ENCODE peak calls at places on chromosome 4, in four cellular contexts. K, G, I and R are unnamed samples. For H3K4me1, the result is how much of the 10 kb centered on the place peaks cover.

GRCh38 chr4:88779431-88779830 is 81.8 kb upstream of the NAP1L5 start:
- DNase-seq in K (no peak), G (no peak), I (no peak), R (no peak)

GRCh38 chr4:54586343-54586953 is 71.3 kb upstream of the KIT start:
- DNase-seq in K (no peak), G (no peak), I (peak), R (no peak)

GRCh38 chr4:97900187-97900586 is 243.1 kb downstream of the STPG2 start:
- DNase-seq in K (no peak), G (no peak), I (no peak), R (no peak)

GRCh38 chr4:7460591-7460990 is 25.9 kb upstream of the PSAPL1 start:
- DNase-seq in K (no peak), G (peak), I (no peak), R (no peak)

GRCh38 chr4:186727977-186728519 is 4.4 kb upstream of the FAT1 start:
- DNase-seq in K (no peak), G (no peak), I (no peak), R (no peak)

GRCh38 chr4:7375427-7375826 is 59.3 kb downstream of the PSAPL1 start:
- DNase-seq in K (no peak), G (no peak), I (no peak), R (peak)

GRCh38 chr4:28341784-28342183 is 1481.1 kb downstream of the STIM2 start:
- DNase-seq in K (no peak), G (no peak), I (no peak), R (no peak)

GRCh38 chr4:89382439-89382838 is 74.8 kb upstream of the GPRIN3 start:
- DNase-seq in K (no peak), G (no peak), I (no peak), R (no peak)

GRCh38 chr4:140176735-140177134 is 22.8 kb upstream of the MAML3 start:
- DNase-seq in K (no peak), G (no peak), I (no peak), R (no peak)

GRCh38 chr4:39976945-39977488 is 694 bp downstream of the PDS5A start:
- DNase-seq in K (no peak), G (peak), I (peak), R (peak)

GRCh38 chr4:73668806-73669205 is 48.6 kb upstream of the RASSF6 start:
- DNase-seq in K (no peak), G (peak), I (no peak), R (no peak)

GRCh38 chr4:12672320-12672719 is 811.8 kb downstream of the RAB28 start:
- DNase-seq in K (no peak), G (no peak), I (no peak), R (no peak)

GRCh38 chr4:7124643-7125442 is 57.0 kb upstream of the GRPEL1 start:
- DNase-seq in K (no peak), G (peak), I (peak), R (peak)

GRCh38 chr4:120055795-120056194 is 10.9 kb downstream of the MAD2L1 start:
- DNase-seq in K (no peak), G (no peak), I (no peak), R (no peak)

GRCh38 chr4:71497078-71497477 is 158.3 kb downstream of the SLC4A4 start:
- DNase-seq in K (no peak), G (no peak), I (no peak), R (no peak)

GRCh38 chr4:25031077-25031606 is 396 bp upstream of the LGI2 start:
- DNase-seq in K (peak), G (peak), I (peak), R (peak)

GRCh38 chr4:83221897-83222441 is 62.6 kb downstream of the COQ2 start:
- DNase-seq in K (no peak), G (no peak), I (no peak), R (no peak)

GRCh38 chr4:97081951-97082350 is 1061.3 kb downstream of the STPG2 start:
- DNase-seq in K (no peak), G (no peak), I (no peak), R (no peak)

GRCh38 chr4:1972414-1972813 is 36.4 kb downstream of the NELFA start:
- DNase-seq in K (no peak), G (no peak), I (no peak), R (no peak)

GRCh38 chr4:151541438-151542071 is 132.6 kb downstream of the FHIP1A start:
- DNase-seq in K (no peak), G (no peak), I (no peak), R (peak)

GRCh38 chr4:26410385-26411293 is 79.6 kb downstream of the CCKAR start:
- DNase-seq in K (peak), G (no peak), I (no peak), R (no peak)

GRCh38 chr4:185282968-185283367 is 73.6 kb downstream of the SNX25 start:
- DNase-seq in K (peak), G (no peak), I (no peak), R (no peak)

GRCh38 chr4:24212642-24213041 is 322.8 kb upstream of the PPARGC1A start:
- DNase-seq in K (no peak), G (no peak), I (no peak), R (no peak)

GRCh38 chr4:168942985-168943384 is 67.1 kb downstream of the CBR4 start:
- DNase-seq in K (no peak), G (no peak), I (no peak), R (no peak)

GRCh38 chr4:1784395-1784788 is 8.7 kb upstream of the FGFR3 start:
- DNase-seq in K (no peak), G (no peak), I (no peak), R (no peak)

GRCh38 chr4:158446106-158446505 is 75.6 kb upstream of the RXFP1 start:
- DNase-seq in K (no peak), G (no peak), I (no peak), R (no peak)

GRCh38 chr4:10521386-10521785 is 64.2 kb upstream of the ZNF518B start:
- DNase-seq in K (no peak), G (no peak), I (no peak), R (no peak)

GRCh38 chr4:128768373-128768996 is 41.0 kb upstream of the JADE1 start:
- DNase-seq in K (no peak), G (no peak), I (no peak), R (no peak)

GRCh38 chr4:84971319-84971932 is 4.9 kb upstream of the WDFY3 start:
- DNase-seq in K (peak), G (no peak), I (no peak), R (no peak)

GRCh38 chr4:122762520-122762919 is 30.0 kb downstream of the BBS12 start:
- DNase-seq in K (no peak), G (no peak), I (no peak), R (no peak)

GRCh38 chr4:41177016-41177415 is 37.3 kb downstream of the APBB2 start:
- DNase-seq in K (no peak), G (no peak), I (no peak), R (no peak)

GRCh38 chr4:186829740-186830449 is 106.2 kb upstream of the FAT1 start:
- DNase-seq in K (no peak), G (no peak), I (no peak), R (no peak)

GRCh38 chr4:71860643-71861042 is 76.8 kb upstream of the GC start:
- DNase-seq in K (no peak), G (no peak), I (no peak), R (no peak)

GRCh38 chr4:8488791-8489369 is 48.3 kb downstream of the TRMT44 start:
- DNase-seq in K (no peak), G (no peak), I (no peak), R (no peak)

GRCh38 chr4:3435684-3435956 is 6.1 kb upstream of the HGFAC start:
- DNase-seq in K (no peak), G (no peak), I (no peak), R (no peak)

GRCh38 chr4:3437998-3438846 is 3.5 kb upstream of the HGFAC start:
- DNase-seq in K (no peak), G (no peak), I (no peak), R (no peak)

GRCh38 chr4:3437582-3437936 is 4.2 kb upstream of the HGFAC start:
- DNase-seq in K (no peak), G (no peak), I (no peak), R (no peak)

GRCh38 chr4:3436048-3436797 is 5.5 kb upstream of the HGFAC start:
- DNase-seq in K (no peak), G (no peak), I (no peak), R (no peak)

GRCh38 chr4:3436798-3437581 is 4.8 kb upstream of the HGFAC start:
- DNase-seq in K (peak), G (no peak), I (peak), R (no peak)
- TF ChIP-seq POLR2A in K (peak), G (no peak), I (no peak), R (no peak)

GRCh38 chr4:153545822-153546221 is 79.7 kb downstream of the TMEM131L start:
- DNase-seq in K (no peak), G (no peak), I (no peak), R (no peak)
- H3K4me1 ChIP-seq in K (under half), G (under half), I (under half), R (under half)

DNA sequence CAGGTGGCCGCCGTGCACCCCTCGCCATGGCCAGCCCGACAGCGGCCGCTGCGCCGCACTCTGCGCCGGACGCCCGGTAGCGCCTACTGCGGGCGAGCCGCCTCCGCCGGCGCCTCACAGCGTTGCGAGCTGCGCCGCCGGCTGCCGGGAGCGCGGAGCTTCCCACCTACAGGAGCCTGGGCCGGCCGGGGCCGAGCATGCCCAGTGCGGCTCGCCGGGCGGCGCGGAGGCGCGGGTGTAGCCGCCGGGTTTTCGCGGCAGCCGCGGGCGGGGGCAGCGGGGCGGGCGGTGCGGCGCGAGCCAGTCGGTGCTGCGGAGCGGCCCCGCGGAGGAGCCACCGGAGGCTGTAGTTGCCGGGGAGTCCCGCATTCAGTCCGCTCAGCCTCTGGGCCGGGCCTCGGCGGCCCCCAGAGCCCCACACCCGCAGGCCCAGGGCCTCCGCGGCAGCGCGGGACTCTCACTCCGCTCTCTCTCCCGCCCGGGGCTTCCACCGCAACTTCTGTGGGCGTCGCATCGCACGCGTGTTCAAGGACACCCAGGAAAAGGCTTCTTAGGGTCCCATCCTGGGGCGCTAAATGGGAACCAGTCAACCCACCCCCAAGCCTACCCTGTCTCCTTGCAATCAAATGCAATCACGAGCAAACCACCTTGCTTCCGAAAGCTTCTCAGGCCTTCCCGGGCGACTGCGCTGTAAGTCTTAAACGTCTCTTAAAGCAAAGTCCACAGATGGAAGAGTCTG is at the start of gene MFAP3L:
- DNase-seq in K (peak), G (peak), I (peak), R (peak)
- TF ChIP-seq POLR2A in K (no peak), G (peak), I (peak), R (no peak)

DNA sequence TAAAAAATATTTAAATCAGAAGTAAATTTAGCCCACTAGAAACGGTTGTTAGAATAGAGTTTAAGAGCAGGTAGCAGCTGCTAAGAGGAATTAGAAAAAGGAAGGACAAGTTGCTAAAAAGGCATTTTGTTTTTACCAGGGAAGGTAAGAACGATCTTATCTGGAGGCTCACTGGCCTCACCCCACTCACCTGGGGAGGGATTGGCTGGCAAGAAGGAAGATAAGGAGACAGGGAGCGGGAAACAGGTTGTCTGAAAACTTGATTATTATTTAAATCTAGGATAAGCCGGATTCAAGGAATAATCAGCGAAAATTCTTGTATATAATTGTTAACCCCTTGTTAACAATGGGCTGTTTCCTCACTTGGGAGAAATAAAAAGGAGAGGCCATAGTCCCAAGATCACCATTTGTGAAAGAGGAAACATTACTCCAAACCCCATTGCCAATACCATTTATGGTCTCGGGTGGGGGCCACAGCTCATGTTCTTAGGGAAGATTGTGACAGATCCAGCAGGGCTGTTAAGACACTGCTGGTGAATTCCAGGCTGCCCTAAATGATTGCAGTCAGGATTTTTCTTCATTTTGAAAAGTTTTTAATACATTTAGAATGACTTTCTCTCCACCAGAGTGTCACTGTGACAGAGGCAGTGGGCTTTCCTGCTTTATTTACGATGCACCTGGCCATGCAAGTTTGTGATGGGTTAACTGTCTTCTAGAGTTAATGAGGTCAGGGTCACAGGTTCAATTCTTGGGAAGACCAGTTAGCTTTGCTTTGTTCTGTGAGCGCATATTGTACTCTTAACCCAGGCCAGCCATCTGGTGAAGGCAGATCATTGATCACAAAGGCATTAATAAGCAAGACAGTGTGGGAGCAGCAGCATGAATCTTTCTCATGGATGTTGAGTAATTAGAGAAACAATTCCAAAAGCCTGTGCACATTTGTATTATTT is 106.6 kb downstream of the CEP135 start:
- DNase-seq in K (no peak), G (no peak), I (peak), R (no peak)
- H3K4me1 ChIP-seq in K (under half), G (under half), I (under half), R (under half)

GRCh38 chr4:75514131-75514948 is at the start of the genes RCHY1 and THAP6:
- DNase-seq in K (peak), G (peak), I (peak), R (peak)
- TF ChIP-seq POLR2A in K (peak), G (peak), I (peak), R (peak)

GRCh38 chr4:109434007-109434792 is 585 bp downstream of the SEC24B start:
- DNase-seq in K (no peak), G (peak), I (peak), R (peak)
- H3K4me1 ChIP-seq in K (under half), G (under half), I (under half), R (under half)

DNA sequence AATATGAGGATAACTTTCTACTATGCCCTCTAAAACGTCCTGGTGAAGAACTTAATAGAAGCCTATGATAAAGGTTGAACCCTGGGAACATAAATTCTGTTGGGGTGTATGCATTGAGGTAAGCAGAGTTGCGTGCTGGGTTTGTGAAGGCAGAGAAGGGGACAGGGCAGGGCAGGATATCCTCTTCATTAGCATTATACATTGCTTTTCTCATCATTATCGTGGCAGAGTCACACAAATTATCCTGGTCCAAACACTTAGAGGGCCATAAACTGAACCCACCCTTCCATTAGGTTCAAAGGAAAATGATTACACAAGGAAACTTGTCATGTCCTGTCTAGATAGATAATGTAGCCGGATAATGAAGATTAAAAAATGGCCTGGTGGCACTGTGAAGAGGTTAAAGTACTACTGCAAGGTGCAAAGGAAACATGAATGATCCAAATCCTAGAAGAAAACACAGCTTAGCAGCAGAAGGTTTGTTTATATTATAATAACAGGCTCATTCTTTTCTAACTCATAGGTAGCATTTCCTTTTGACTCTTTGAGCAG is 189.1 kb downstream of the SPCS3 start:
- DNase-seq in K (no peak), G (no peak), I (no peak), R (no peak)
- TF ChIP-seq POLR2A in K (no peak), G (no peak), I (no peak), R (no peak)

GRCh38 chr4:164021947-164022346 is 527.5 kb downstream of the TMA16 start:
- DNase-seq in K (no peak), G (no peak), I (no peak), R (no peak)
- H3K4me1 ChIP-seq in K (under half), G (under half), I (under half), R (under half)

DNA sequence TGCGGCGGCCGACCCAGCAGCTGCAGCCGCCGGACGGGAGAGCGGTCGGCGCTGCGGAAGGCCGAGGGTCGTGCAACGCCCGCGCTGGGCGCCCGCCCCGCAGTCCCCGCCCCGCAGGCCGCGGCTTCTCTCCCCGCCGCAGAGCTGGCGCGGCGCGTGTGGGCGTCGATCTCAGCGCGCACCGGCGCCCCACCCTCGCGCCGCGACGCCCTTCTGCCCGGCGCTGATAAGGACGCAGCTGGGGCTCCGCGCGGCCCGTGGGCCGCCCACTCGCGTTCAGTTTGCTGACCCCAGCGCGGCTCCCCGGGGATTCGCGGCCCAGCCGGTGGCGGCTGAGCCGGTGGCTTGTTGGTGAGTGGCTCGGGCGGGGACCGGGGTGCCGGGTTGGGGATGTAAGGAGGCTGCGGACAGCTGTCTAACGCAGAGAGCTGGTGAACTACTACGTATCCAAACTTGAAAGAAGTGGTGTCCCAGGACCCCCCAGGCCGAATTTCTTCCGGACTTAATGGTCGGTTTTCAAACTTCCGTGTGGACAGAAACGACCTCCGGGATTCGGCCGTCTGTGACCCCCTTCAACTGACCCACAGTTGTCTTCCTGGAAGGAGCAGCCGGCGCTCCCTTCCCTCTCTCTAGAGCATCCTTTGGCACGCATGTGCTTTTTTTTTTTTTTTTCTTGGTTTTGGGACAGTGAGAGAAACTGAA is 1.6 kb downstream of the FHDC1 start:
- DNase-seq in K (peak), G (no peak), I (peak), R (no peak)
- TF ChIP-seq POLR2A in K (no peak), G (no peak), I (peak), R (no peak)

GRCh38 chr4:18842431-18842830 is 820.9 kb upstream of the LCORL start:
- DNase-seq in K (no peak), G (no peak), I (no peak), R (no peak)
- H3K4me1 ChIP-seq in K (under half), G (under half), I (under half), R (under half)